ENCODE peak calls at places on chromosomes 12 and 14, in four cellular contexts. H, I, M and C are unnamed samples.

GRCh38 chr12:75690556-75690955 is 179.1 kb upstream of the KRR1 start:
- DNase-seq in I (no peak), H (no peak), M (peak; percentile 89), C (no peak)

GRCh38 chr14:72678360-72678759 is 215.5 kb downstream of the DPF3 start:
- DNase-seq in H (no peak), I (no peak), M (no peak), C (no peak)

GRCh38 chr12:105820407-105821140 is 318.2 kb downstream of the NUAK1 start:
- DNase-seq in I (peak; percentile 40), M (no peak), H (no peak), C (no peak)

GRCh38 chr14:85852900-85853299 is 323.0 kb downstream of the FLRT2 start:
- DNase-seq in H (no peak), I (no peak), M (no peak), C (no peak)

GRCh38 chr12:69247253-69248018 is 8.1 kb downstream of the CPSF6 start:
- DNase-seq in M (no peak), H (no peak), I (no peak), C (no peak)

GRCh38 chr14:76917158-76917596 is 91.0 kb downstream of the LRRC74A start:
- DNase-seq in M (peak; percentile 88), H (peak; percentile 56), I (peak; percentile 80), C (peak; percentile 83)

GRCh38 chr12:115088328-115088994 is 404.5 kb upstream of the TBX3 start:
- DNase-seq in H (no peak), I (peak; percentile 36), M (no peak), C (no peak)

GRCh38 chr14:74663884-74664283 is 49.0 kb downstream of the AREL1 start:
- DNase-seq in I (no peak), H (no peak), M (no peak), C (no peak)

GRCh38 chr12:89678225-89678624 is 30.4 kb downstream of the ATP2B1 start:
- DNase-seq in H (peak; percentile 18), I (no peak), M (no peak), C (no peak)

GRCh38 chr12:110861729-110862128 is 14.9 kb downstream of the CCDC63 start:
- DNase-seq in M (no peak), I (no peak), H (no peak), C (no peak)

GRCh38 chr12:117155278-117156060 is 34.8 kb downstream of the FBXO21 start:
- DNase-seq in I (peak; percentile 95), M (peak; percentile 95), H (peak; percentile 92), C (peak; percentile 99)

GRCh38 chr12:56671608-56672007 is 16.5 kb downstream of the PTGES3 start:
- DNase-seq in M (no peak), H (no peak), I (no peak), C (no peak)

GRCh38 chr12:68611094-68611818 is 557 bp downstream of the RAP1B start:
- DNase-seq in H (peak; percentile 75), M (peak; percentile 52), I (no peak), C (no peak)

DNA sequence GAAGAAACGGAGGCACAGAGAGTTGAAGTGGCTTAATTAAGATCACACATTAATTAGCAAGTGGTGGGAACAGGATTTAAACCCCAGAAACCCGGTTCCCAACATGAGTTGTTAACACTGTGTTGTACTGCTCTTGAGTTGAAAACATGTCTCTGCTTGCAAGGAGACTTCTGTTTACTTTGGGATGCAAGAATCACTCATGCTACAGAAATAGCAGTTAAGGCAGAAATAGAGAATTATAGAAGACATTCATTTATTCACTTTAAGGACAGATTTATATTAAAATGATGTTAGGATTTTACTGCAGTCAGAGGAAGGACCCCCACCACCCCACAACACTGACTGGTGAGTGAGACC is 84.9 kb downstream of the RIN3 start:
- DNase-seq in H (no peak), M (no peak), I (no peak), C (no peak)
- TF ChIP-seq RNF2 in H (no peak), M (no peak), I (no peak), C (no peak)

GRCh38 chr12:101186291-101186690 is 23.7 kb downstream of the SLC5A8 start:
- DNase-seq in H (no peak), I (no peak), M (no peak), C (no peak)

DNA sequence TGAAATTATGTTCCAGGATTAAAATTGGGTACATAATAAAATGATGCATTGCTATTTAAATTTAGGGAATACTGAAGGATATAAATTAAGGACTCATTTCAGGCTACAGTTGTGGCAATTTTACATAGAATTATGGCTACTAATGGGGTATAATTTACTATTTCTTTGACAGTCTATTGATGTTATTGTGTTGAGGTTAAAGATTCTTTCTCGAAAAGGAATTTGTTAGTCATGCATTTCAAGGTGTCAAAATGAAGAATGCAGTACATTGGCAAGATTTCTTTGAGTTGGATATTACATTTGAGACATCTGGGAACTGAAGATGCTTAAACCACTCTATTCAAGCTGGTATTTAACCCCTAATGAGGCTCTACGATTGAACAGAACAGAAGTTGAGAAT is 28.3 kb downstream of the SLC5A8 start:
- DNase-seq in H (no peak), I (no peak), M (no peak), C (no peak)
- TF ChIP-seq RNF2 in H (no peak), I (no peak), M (no peak), C (no peak)

GRCh38 chr14:68727315-68728078 is 65.4 kb downstream of the ZFP36L1 start:
- DNase-seq in M (no peak), H (peak; percentile 28), I (no peak), C (no peak)
- TF ChIP-seq RNF2 in M (no peak), H (no peak), I (no peak), C (no peak)

GRCh38 chr14:93683241-93683640 is 105.0 kb downstream of the PRIMA1 start:
- DNase-seq in H (peak; percentile 51), I (no peak), M (peak; percentile 49), C (no peak)
- TF ChIP-seq RNF2 in H (no peak), I (no peak), M (no peak), C (no peak)

GRCh38 chr12:120161852-120162251 is 32.7 kb downstream of the GCN1 start:
- DNase-seq in I (no peak), M (no peak), H (no peak), C (no peak)

GRCh38 chr12:120167529-120168095 is 26.9 kb downstream of the GCN1 start:
- DNase-seq in I (no peak), H (no peak), M (no peak), C (no peak)

GRCh38 chr12:120168337-120168736 is 26.2 kb downstream of the GCN1 start:
- DNase-seq in I (no peak), M (no peak), H (no peak), C (no peak)

GRCh38 chr12:120162763-120163162 is 31.8 kb downstream of the GCN1 start:
- DNase-seq in H (no peak), M (no peak), I (no peak), C (no peak)

GRCh38 chr12:120164293-120164692 is 30.2 kb downstream of the GCN1 start:
- DNase-seq in I (no peak), M (no peak), H (no peak), C (no peak)
- TF ChIP-seq RNF2 in I (no peak), M (no peak), H (no peak), C (no peak)

GRCh38 chr14:104560586-104560945 is 19.0 kb upstream of the C14orf180 start:
- DNase-seq in I (no peak), H (no peak), M (no peak), C (no peak)
- TF ChIP-seq RNF2 in I (no peak), H (no peak), M (no peak), C (no peak)